ENCODE peak calls at places on chromosome 21, in four cellular contexts. Z, T, I and D are unnamed samples.

GRCh38 chr21:31520506-31521163 is 138.9 kb upstream of the SOD1 start:
- DNase-seq in Z (peak), I (peak), T (no peak), D (no peak)

GRCh38 chr21:14690886-14691285 is 144.8 kb upstream of the SAMSN1 start:
- DNase-seq in Z (no peak), T (no peak), I (peak), D (no peak)

GRCh38 chr21:35239811-35240219 is 190.7 kb upstream of the RUNX1 start:
- DNase-seq in T (no peak), I (no peak), Z (no peak), D (no peak)

GRCh38 chr21:24118738-24119470 is 1488.4 kb downstream of the MRPL39 start:
- DNase-seq in I (peak), Z (peak), T (no peak), D (no peak)

GRCh38 chr21:15659768-15660423 is 69.9 kb upstream of the USP25 start:
- DNase-seq in Z (no peak), T (no peak), I (no peak), D (no peak)

GRCh38 chr21:31921079-31921478 is 48.3 kb downstream of the HUNK start:
- DNase-seq in T (no peak), Z (no peak), I (no peak), D (no peak)

GRCh38 chr21:35120631-35121180 is 71.6 kb upstream of the RUNX1 start:
- DNase-seq in Z (no peak), T (no peak), I (no peak), D (no peak)

GRCh38 chr21:41777934-41778815 is 11.3 kb upstream of the RIPK4 start:
- DNase-seq in I (peak), Z (peak), T (peak), D (no peak)

GRCh38 chr21:24050233-24050632 is 1557.0 kb downstream of the MRPL39 start:
- DNase-seq in I (no peak), T (no peak), Z (no peak), D (no peak)

GRCh38 chr21:41711416-41712023 is 55.3 kb downstream of the RIPK4 start:
- DNase-seq in I (no peak), T (no peak), Z (no peak), D (no peak)

GRCh38 chr21:31730687-31731111 is 1.2 kb downstream of the SCAF4 start:
- DNase-seq in I (peak), T (peak), Z (peak), D (no peak)

GRCh38 chr21:14383596-14384210 is 757 bp upstream of the HSPA13 start:
- DNase-seq in I (no peak), Z (no peak), T (no peak), D (no peak)

GRCh38 chr21:19523731-19524130 is 1120.1 kb upstream of the TMPRSS15 start:
- DNase-seq in I (peak), Z (peak), T (no peak), D (no peak)

GRCh38 chr21:34345091-34345871 is 18.5 kb upstream of the KCNE2 start:
- DNase-seq in T (no peak), Z (peak), I (peak), D (no peak)

GRCh38 chr21:28781602-28782274 is 210.9 kb downstream of the LTN1 start:
- DNase-seq in T (peak), Z (no peak), I (peak), D (no peak)
- TF ChIP-seq CTCF in T (peak), Z (peak), I (peak), D (peak)

DNA sequence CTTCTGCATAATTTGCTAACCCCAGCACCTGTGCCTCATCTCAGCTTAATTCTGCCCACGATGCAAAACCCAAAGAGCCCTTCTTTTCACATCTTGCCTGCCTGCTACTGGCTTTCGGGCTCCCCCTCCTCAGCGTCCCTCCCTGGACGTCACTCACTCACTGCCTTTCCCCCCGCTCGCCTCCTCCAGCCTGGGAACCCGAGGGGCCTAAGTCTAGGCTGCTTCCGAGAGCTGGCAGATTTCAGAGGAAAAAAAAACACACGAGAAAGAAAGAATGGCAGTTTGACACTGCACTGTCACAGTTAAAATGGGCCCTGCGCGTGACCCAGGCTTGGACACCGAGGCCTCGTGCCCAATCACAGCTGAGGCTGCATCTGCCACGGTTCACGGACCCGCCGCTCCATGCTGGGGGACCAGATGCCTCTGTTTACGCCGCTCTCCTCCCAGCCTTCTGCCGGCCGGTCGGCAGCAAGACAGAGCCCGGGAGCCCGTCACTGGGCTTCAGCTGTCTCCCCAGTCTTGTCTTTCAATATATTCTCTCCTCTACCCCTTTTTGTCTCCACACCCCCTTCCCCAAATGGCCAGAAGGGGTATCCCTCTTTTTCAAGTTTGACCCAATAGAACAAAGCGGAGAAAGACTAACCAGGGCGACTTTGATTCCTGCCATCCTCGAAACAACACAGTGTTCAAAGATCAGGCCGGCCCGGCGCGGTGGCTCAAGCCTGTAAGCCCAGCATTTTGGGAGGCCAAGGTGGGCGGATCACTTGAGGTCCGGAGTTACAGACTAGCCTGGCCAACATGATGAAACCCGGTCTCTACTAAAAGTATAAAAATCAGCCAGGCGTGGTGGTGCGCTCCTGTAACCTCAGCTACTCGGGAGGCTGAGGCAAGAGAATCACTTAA is 77.3 kb upstream of the IFNAR2 start:
- DNase-seq in I (no peak), Z (no peak), T (no peak), D (no peak)
- TF ChIP-seq CTCF in I (no peak), Z (no peak), T (no peak), D (no peak)

DNA sequence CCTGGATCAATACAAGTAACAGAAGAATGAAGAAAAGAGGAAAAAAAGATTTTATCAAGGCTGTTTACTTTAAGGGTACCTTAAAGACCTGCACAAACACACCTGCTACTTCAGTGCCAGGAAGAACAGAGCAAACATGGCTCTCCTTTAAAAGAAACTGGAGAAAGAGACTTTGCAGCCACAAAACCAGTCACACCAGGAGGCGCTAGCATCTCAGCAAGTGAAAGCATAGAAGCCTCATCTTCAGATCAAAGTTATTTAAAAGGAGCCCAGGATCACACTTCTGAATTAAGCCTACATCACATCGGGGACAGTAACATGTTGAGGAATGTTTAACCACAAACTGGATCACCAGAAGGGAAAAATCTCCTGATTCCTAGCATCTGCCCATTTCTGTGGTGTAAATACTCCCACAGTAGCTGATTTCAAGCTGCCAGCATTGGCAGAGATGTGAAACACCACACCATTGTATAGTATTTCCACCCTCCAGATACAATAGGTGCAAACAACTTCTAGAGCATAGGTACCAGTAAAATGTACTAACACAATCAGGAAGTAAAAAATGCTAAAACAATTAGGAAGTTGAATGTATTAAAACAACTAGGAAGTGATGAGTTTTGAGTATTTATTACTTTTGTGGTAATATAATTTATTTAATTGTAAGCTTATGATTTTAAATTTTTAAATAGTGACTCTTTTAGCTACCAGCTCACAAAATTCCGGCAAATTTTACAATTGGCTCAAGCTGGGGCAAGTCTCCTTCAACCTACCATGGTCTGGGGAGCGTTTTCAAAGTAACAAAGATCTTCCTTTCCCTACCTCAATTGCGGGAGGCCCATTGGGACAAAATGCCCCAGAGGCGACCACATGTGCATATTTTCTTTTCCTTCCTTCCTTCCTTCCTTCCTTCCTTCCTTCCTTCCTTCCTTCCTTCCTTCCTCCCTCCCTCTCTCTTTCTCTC is 105.3 kb upstream of the CLDN14 start:
- DNase-seq in I (peak), T (no peak), Z (no peak), D (peak)
- TF ChIP-seq CTCF in I (peak), T (peak), Z (peak), D (no peak)

GRCh38 chr21:38714998-38715397 is 90.7 kb upstream of the ETS2 start:
- DNase-seq in T (no peak), I (peak), Z (no peak), D (no peak)

GRCh38 chr21:38716942-38717341 is 88.8 kb upstream of the ETS2 start:
- DNase-seq in I (peak), T (no peak), Z (no peak), D (no peak)

GRCh38 chr21:38716088-38716487 is 89.6 kb upstream of the ETS2 start:
- DNase-seq in I (no peak), Z (no peak), T (no peak), D (no peak)

DNA sequence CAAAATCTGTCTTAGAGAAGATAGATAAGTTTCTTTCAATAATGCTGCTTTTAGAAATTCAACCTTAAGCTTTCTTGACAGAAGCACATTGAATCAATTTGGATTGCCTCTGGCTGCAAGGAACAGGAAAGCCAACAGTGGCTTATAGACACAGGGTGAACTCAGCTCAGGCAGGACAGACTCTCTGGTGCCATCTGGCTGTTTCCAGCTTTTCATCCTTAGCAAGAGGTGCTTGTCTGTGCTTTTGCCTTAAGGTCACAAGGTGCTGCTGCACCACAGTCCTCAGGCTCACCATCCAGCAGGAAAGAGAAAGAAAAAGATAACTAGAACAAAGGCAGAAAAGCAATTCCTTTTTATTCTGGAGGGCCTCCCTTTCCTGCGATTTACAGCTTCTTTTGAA is 93.7 kb upstream of the ETS2 start:
- DNase-seq in T (peak), I (peak), Z (peak), D (no peak)
- TF ChIP-seq CTCF in T (peak), I (peak), Z (peak), D (peak)

DNA sequence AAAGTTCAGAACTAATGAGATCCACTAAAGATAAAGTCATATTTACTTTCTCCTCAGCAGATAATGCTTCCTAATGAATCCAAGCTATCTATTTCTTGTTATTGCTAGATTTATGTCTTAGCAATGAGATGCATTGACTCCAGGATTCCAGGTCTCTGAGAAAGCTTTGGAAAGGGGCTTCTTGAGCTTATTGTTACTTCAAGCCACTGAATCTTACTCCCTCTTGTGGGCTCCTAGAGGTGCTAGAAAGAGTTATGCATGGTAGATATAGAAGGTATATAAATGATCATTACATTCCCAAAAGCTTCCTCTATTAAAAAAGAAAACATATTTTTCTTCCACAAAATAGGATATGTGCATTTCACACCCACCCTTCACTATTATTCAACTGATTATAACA is 246.4 kb upstream of the ADAMTS5 start:
- DNase-seq in T (no peak), Z (no peak), I (peak), D (no peak)
- TF ChIP-seq CTCF in T (no peak), Z (peak), I (peak), D (no peak)

DNA sequence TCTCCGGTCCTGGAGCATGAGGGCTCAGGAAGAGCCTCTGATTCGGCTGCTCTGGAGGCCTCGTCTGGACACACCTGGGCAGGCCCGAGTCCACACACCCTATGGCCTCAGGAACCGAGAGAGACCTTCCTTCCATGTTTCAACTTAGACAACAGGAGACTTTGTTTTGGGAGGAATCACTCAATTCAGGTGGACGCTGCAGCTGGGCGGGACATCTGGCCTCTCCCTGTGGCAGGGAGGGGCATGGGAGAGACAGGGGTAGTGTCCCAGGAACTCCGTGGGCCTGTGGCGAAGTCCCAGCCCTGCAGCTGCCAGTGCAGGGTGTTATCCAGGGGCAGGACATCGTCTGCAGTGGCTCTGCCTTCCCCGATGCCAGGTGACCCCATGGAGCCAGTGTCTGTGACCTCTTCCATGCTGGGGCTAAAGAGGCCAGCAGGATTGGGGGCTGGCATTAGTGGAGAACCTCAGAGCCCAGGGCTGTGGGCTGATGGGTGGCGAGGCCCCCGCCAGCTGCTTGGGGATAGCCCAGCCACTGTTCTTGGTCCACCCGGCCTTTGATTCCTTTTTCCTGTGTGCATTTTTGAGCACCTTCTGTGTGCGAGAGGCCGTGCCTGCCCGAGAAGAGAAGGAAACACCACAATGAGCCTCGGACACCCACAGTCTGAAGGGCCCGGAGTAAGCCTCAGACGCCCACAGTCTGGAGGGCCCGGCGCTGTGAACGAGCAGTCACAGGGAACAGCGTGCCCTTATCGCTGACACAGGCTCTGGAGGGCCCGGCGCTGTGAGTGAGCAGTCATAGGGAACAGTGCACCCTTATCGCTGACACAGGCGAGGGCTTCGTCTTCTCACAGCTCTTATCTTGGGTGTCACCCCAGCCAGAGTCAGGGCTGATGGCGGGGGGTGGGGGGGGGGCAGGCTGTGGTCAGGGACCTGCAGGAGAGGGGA is 6.2 kb downstream of the COL18A1 start:
- DNase-seq in I (no peak), T (peak), Z (no peak), D (no peak)
- TF ChIP-seq CTCF in I (no peak), T (no peak), Z (no peak), D (no peak)